ENCODE peak calls at places on chromosomes 16 and 17, in four cellular contexts. A, I, D and M are unnamed samples.

GRCh38 chr16:19153876-19154275 is 14.2 kb upstream of the SYT17 start:
- DNase-seq in A (no peak), I (peak; percentile 59), D (no peak), M (no peak)

GRCh38 chr16:28984619-28985135 is at the start of gene LAT:
- DNase-seq in A (no peak), I (no peak), D (no peak), M (peak; percentile 67)

GRCh38 chr17:20241855-20242254 is 225.5 kb downstream of the LGALS9B start:
- DNase-seq in A (no peak), I (no peak), D (no peak), M (no peak)

GRCh38 chr16:89897204-89897603 is 21.5 kb upstream of the MC1R start:
- DNase-seq in A (no peak), I (no peak), D (no peak), M (no peak)

GRCh38 chr17:62744259-62744658 is 63.9 kb downstream of the MARCHF10 start:
- DNase-seq in A (no peak), I (no peak), D (no peak), M (no peak)

GRCh38 chr16:54284931-54285413 is 1.6 kb downstream of the IRX3 start:
- DNase-seq in A (no peak), I (no peak), D (no peak), M (peak; percentile 39)

GRCh38 chr17:56292010-56292409 is 138.7 kb downstream of the ANKFN1 start:
- DNase-seq in A (no peak), I (no peak), D (peak; percentile 84), M (no peak)

GRCh38 chr16:1464196-1464893 is 10.5 kb downstream of the CLCN7 start:
- DNase-seq in A (no peak), I (no peak), D (no peak), M (no peak)

GRCh38 chr16:85573696-85574641 is 39.2 kb upstream of the GSE1 start:
- DNase-seq in A (peak; percentile 47), I (no peak), D (peak; percentile 82), M (peak; percentile 61)

GRCh38 chr16:4846503-4846900 is 586 bp downstream of the GLYR1 start:
- DNase-seq in A (peak; percentile 63), I (no peak), D (peak; percentile 77), M (peak; percentile 79)

GRCh38 chr17:63295288-63295687 is 150.8 kb downstream of the CYB561 start:
- DNase-seq in A (no peak), I (no peak), D (no peak), M (no peak)

GRCh38 chr16:21952793-21953540 is at the start of gene UQCRC2:
- DNase-seq in A (peak; percentile 86), I (peak; percentile 94), D (peak; percentile 94), M (peak; percentile 95)

GRCh38 chr16:21953541-21953902 is 361 bp downstream of the UQCRC2 start:
- DNase-seq in A (no peak), I (no peak), D (no peak), M (no peak)

GRCh38 chr16:21959050-21959449 is 5.9 kb downstream of the UQCRC2 start:
- DNase-seq in A (no peak), I (no peak), D (no peak), M (no peak)

GRCh38 chr16:21962475-21962874 is 9.3 kb downstream of the UQCRC2 start:
- DNase-seq in A (no peak), I (no peak), D (no peak), M (no peak)

GRCh38 chr16:21957687-21958346 is 4.7 kb downstream of the UQCRC2 start:
- DNase-seq in A (no peak), I (no peak), D (no peak), M (no peak)
- TF ChIP-seq POLR2A in A (no peak), I (no peak), D (no peak), M (no peak)

GRCh38 chr16:11909653-11910551 is 5.9 kb downstream of the GSPT1 start:
- DNase-seq in A (no peak), I (no peak), D (no peak), M (no peak)
- H3K4me1 ChIP-seq in A (peaks cover 74% of the 10 kb centered on the region), I (peaks cover 32% of the 10 kb centered on the region), D (peaks cover 17% of the 10 kb centered on the region), M (no peaks in the 10 kb centered on the region)

GRCh38 chr17:15262291-15263205 is 2.6 kb downstream of the PMP22 start:
- DNase-seq in A (peak; percentile 79), I (peak; percentile 97), D (peak; percentile 63), M (peak; percentile 91)
- TF ChIP-seq POLR2A in A (peak; percentile 64), I (peak; percentile 73), D (peak; percentile 74), M (peak; percentile 92)

GRCh38 chr17:1011760-1012735 is 15.1 kb downstream of the TIMM22 start:
- DNase-seq in A (no peak), I (no peak), D (no peak), M (no peak)
- H3K4me1 ChIP-seq in A (no peaks in the 10 kb centered on the region), I (no peaks in the 10 kb centered on the region), D (no peaks in the 10 kb centered on the region), M (no peaks in the 10 kb centered on the region)

GRCh38 chr16:185691-186090 is 5.4 kb downstream of the HBQ1 start:
- DNase-seq in A (no peak), I (no peak), D (no peak), M (no peak)

GRCh38 chr16:185213-185612 is 5.0 kb downstream of the HBQ1 start:
- DNase-seq in A (no peak), I (no peak), D (no peak), M (no peak)

GRCh38 chr16:188674-189073 is 8.4 kb downstream of the HBQ1 start:
- DNase-seq in A (no peak), I (no peak), D (no peak), M (no peak)

GRCh38 chr16:189604-190186 is 9.4 kb downstream of the HBQ1 start:
- DNase-seq in A (no peak), I (no peak), D (no peak), M (no peak)

DNA sequence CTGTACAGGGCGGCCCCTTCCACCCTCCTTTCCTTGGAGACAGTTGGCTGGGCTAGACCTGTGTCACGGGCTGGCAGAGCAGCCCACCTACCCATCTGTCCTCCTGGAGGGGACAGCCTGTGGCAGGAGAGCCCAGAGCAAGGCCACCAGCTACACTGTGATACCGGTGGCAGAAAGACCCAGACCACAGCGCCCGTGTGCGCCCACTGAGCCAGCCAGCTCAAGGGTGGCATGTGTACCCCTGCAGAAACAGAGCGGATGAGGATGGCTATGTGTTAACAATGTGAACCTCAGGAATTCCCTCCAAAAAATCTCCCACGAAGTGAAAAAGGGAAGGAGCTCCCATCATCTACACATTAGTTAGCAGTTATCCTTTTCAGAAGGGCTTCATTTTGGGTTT is 7.1 kb downstream of the HBQ1 start:
- DNase-seq in A (no peak), I (no peak), D (no peak), M (no peak)
- TF ChIP-seq POLR2A in A (no peak), I (no peak), D (no peak), M (no peak)

GRCh38 chr17:57600092-57600491 is 145.0 kb downstream of the CCDC182 start:
- DNase-seq in A (no peak), I (no peak), D (no peak), M (peak; percentile 45)
- H3K4me1 ChIP-seq in A (peaks cover 33% of the 10 kb centered on the region), I (peaks cover 29% of the 10 kb centered on the region), D (no peaks in the 10 kb centered on the region), M (no peaks in the 10 kb centered on the region)